ENCODE peak calls at places on chromosomes 2 and 18, in six cellular contexts. One of them, this sample, is unnamed.

GRCh38 chr2:145380436-145381017 is 860.6 kb upstream of the ZEB2 start:
- DNase-seq in A172: peak
- DNase-seq in activated CD8-positive, alpha-beta memory T cell treated with anti-CD3 and anti-CD28 coated beads for 48 hours: no peak
- DNase-seq in type B pancreatic cell: no peak
- DNase-seq in activated T-helper 1 cell treated with anti-CD3 and anti-CD28 coated beads, Interleukin-2, amount 50 U/mL, for 16 hours: no peak
- DNase-seq in naive thymus-derived CD8-positive, alpha-beta T cell: no peak
- DNase-seq in this sample: no peak

GRCh38 chr2:234162876-234163275 is 112.4 kb downstream of the SPP2 start:
- DNase-seq in A172: no peak
- DNase-seq in activated CD8-positive, alpha-beta memory T cell treated with anti-CD3 and anti-CD28 coated beads for 48 hours: no peak
- DNase-seq in type B pancreatic cell: no peak
- DNase-seq in activated T-helper 1 cell treated with anti-CD3 and anti-CD28 coated beads, Interleukin-2, amount 50 U/mL, for 16 hours: no peak
- DNase-seq in naive thymus-derived CD8-positive, alpha-beta T cell: no peak
- DNase-seq in this sample: no peak

GRCh38 chr2:114113527-114113926 is 223.6 kb downstream of the ACTR3 start:
- DNase-seq in A172: no peak
- DNase-seq in activated CD8-positive, alpha-beta memory T cell treated with anti-CD3 and anti-CD28 coated beads for 48 hours: no peak
- DNase-seq in type B pancreatic cell: no peak
- DNase-seq in activated T-helper 1 cell treated with anti-CD3 and anti-CD28 coated beads, Interleukin-2, amount 50 U/mL, for 16 hours: no peak
- DNase-seq in naive thymus-derived CD8-positive, alpha-beta T cell: no peak
- DNase-seq in this sample: no peak

GRCh38 chr2:74537140-74537539 is 7.4 kb downstream of the HTRA2 start:
- DNase-seq in A172: no peak
- DNase-seq in activated CD8-positive, alpha-beta memory T cell treated with anti-CD3 and anti-CD28 coated beads for 48 hours: no peak
- DNase-seq in type B pancreatic cell: no peak
- DNase-seq in activated T-helper 1 cell treated with anti-CD3 and anti-CD28 coated beads, Interleukin-2, amount 50 U/mL, for 16 hours: no peak
- DNase-seq in naive thymus-derived CD8-positive, alpha-beta T cell: no peak
- DNase-seq in this sample: no peak

GRCh38 chr2:30321466-30321865 is 90.1 kb downstream of the LBH start:
- DNase-seq in A172: peak
- DNase-seq in activated CD8-positive, alpha-beta memory T cell treated with anti-CD3 and anti-CD28 coated beads for 48 hours: no peak
- DNase-seq in type B pancreatic cell: no peak
- DNase-seq in activated T-helper 1 cell treated with anti-CD3 and anti-CD28 coated beads, Interleukin-2, amount 50 U/mL, for 16 hours: no peak
- DNase-seq in naive thymus-derived CD8-positive, alpha-beta T cell: no peak
- DNase-seq in this sample: no peak

GRCh38 chr18:33946322-33946721 is 278.4 kb downstream of the NOL4 start:
- DNase-seq in A172: no peak
- DNase-seq in activated CD8-positive, alpha-beta memory T cell treated with anti-CD3 and anti-CD28 coated beads for 48 hours: no peak
- DNase-seq in type B pancreatic cell: no peak
- DNase-seq in activated T-helper 1 cell treated with anti-CD3 and anti-CD28 coated beads, Interleukin-2, amount 50 U/mL, for 16 hours: no peak
- DNase-seq in naive thymus-derived CD8-positive, alpha-beta T cell: no peak
- DNase-seq in this sample: no peak

GRCh38 chr2:174106736-174107135 is 141.6 kb upstream of the SP3 start:
- DNase-seq in A172: no peak
- DNase-seq in activated CD8-positive, alpha-beta memory T cell treated with anti-CD3 and anti-CD28 coated beads for 48 hours: no peak
- DNase-seq in type B pancreatic cell: no peak
- DNase-seq in activated T-helper 1 cell treated with anti-CD3 and anti-CD28 coated beads, Interleukin-2, amount 50 U/mL, for 16 hours: no peak
- DNase-seq in naive thymus-derived CD8-positive, alpha-beta T cell: no peak
- DNase-seq in this sample: no peak

GRCh38 chr2:64367444-64367843 is 86.5 kb upstream of the LGALSL start:
- DNase-seq in A172: no peak
- DNase-seq in activated CD8-positive, alpha-beta memory T cell treated with anti-CD3 and anti-CD28 coated beads for 48 hours: no peak
- DNase-seq in type B pancreatic cell: no peak
- DNase-seq in activated T-helper 1 cell treated with anti-CD3 and anti-CD28 coated beads, Interleukin-2, amount 50 U/mL, for 16 hours: no peak
- DNase-seq in naive thymus-derived CD8-positive, alpha-beta T cell: no peak
- DNase-seq in this sample: no peak

GRCh38 chr2:80288576-80288975 is 16.0 kb downstream of the LRRTM1 start:
- DNase-seq in A172: no peak
- DNase-seq in activated CD8-positive, alpha-beta memory T cell treated with anti-CD3 and anti-CD28 coated beads for 48 hours: no peak
- DNase-seq in type B pancreatic cell: no peak
- DNase-seq in activated T-helper 1 cell treated with anti-CD3 and anti-CD28 coated beads, Interleukin-2, amount 50 U/mL, for 16 hours: no peak
- DNase-seq in naive thymus-derived CD8-positive, alpha-beta T cell: no peak
- DNase-seq in this sample: no peak

GRCh38 chr2:40150206-40150765 is 301.6 kb downstream of the SLC8A1 start:
- DNase-seq in A172: no peak
- DNase-seq in activated CD8-positive, alpha-beta memory T cell treated with anti-CD3 and anti-CD28 coated beads for 48 hours: no peak
- DNase-seq in type B pancreatic cell: no peak
- DNase-seq in activated T-helper 1 cell treated with anti-CD3 and anti-CD28 coated beads, Interleukin-2, amount 50 U/mL, for 16 hours: no peak
- DNase-seq in naive thymus-derived CD8-positive, alpha-beta T cell: no peak
- DNase-seq in this sample: no peak

GRCh38 chr2:219441451-219442205 is 7.0 kb downstream of the SPEG start:
- DNase-seq in A172: no peak
- DNase-seq in activated CD8-positive, alpha-beta memory T cell treated with anti-CD3 and anti-CD28 coated beads for 48 hours: no peak
- DNase-seq in type B pancreatic cell: no peak
- DNase-seq in activated T-helper 1 cell treated with anti-CD3 and anti-CD28 coated beads, Interleukin-2, amount 50 U/mL, for 16 hours: peak
- DNase-seq in naive thymus-derived CD8-positive, alpha-beta T cell: peak
- DNase-seq in this sample: no peak

GRCh38 chr2:187684181-187684580 is 129.9 kb upstream of the TFPI start:
- DNase-seq in A172: no peak
- DNase-seq in activated CD8-positive, alpha-beta memory T cell treated with anti-CD3 and anti-CD28 coated beads for 48 hours: no peak
- DNase-seq in type B pancreatic cell: no peak
- DNase-seq in activated T-helper 1 cell treated with anti-CD3 and anti-CD28 coated beads, Interleukin-2, amount 50 U/mL, for 16 hours: no peak
- DNase-seq in naive thymus-derived CD8-positive, alpha-beta T cell: no peak
- DNase-seq in this sample: no peak

GRCh38 chr2:48227617-48228344 is 302.2 kb upstream of the STON1 start:
- DNase-seq in A172: no peak
- DNase-seq in activated CD8-positive, alpha-beta memory T cell treated with anti-CD3 and anti-CD28 coated beads for 48 hours: no peak
- DNase-seq in type B pancreatic cell: no peak
- DNase-seq in activated T-helper 1 cell treated with anti-CD3 and anti-CD28 coated beads, Interleukin-2, amount 50 U/mL, for 16 hours: no peak
- DNase-seq in naive thymus-derived CD8-positive, alpha-beta T cell: no peak
- DNase-seq in this sample: no peak

GRCh38 chr2:130728549-130729310 is at the start of gene GPR148:
- DNase-seq in A172: no peak
- DNase-seq in activated CD8-positive, alpha-beta memory T cell treated with anti-CD3 and anti-CD28 coated beads for 48 hours: no peak
- DNase-seq in type B pancreatic cell: no peak
- DNase-seq in activated T-helper 1 cell treated with anti-CD3 and anti-CD28 coated beads, Interleukin-2, amount 50 U/mL, for 16 hours: no peak
- DNase-seq in naive thymus-derived CD8-positive, alpha-beta T cell: peak
- DNase-seq in this sample: no peak

GRCh38 chr2:233857511-233858118 is 3.3 kb upstream of the HJURP start:
- DNase-seq in A172: peak
- DNase-seq in activated CD8-positive, alpha-beta memory T cell treated with anti-CD3 and anti-CD28 coated beads for 48 hours: no peak
- DNase-seq in type B pancreatic cell: no peak
- DNase-seq in activated T-helper 1 cell treated with anti-CD3 and anti-CD28 coated beads, Interleukin-2, amount 50 U/mL, for 16 hours: peak
- DNase-seq in naive thymus-derived CD8-positive, alpha-beta T cell: peak
- DNase-seq in this sample: no peak

GRCh38 chr2:178195390-178196166 is 1.3 kb downstream of the OSBPL6 start:
- DNase-seq in A172: no peak
- DNase-seq in activated CD8-positive, alpha-beta memory T cell treated with anti-CD3 and anti-CD28 coated beads for 48 hours: no peak
- DNase-seq in type B pancreatic cell: no peak
- DNase-seq in activated T-helper 1 cell treated with anti-CD3 and anti-CD28 coated beads, Interleukin-2, amount 50 U/mL, for 16 hours: no peak
- DNase-seq in naive thymus-derived CD8-positive, alpha-beta T cell: peak
- DNase-seq in this sample: no peak

GRCh38 chr2:126949775-126950174 is 51.1 kb downstream of the TEX51 start:
- DNase-seq in A172: no peak
- DNase-seq in activated CD8-positive, alpha-beta memory T cell treated with anti-CD3 and anti-CD28 coated beads for 48 hours: no peak
- DNase-seq in type B pancreatic cell: no peak
- DNase-seq in activated T-helper 1 cell treated with anti-CD3 and anti-CD28 coated beads, Interleukin-2, amount 50 U/mL, for 16 hours: no peak
- DNase-seq in naive thymus-derived CD8-positive, alpha-beta T cell: no peak
- DNase-seq in this sample: no peak

GRCh38 chr2:234203135-234203984 is 152.9 kb downstream of the SPP2 start:
- DNase-seq in A172: peak
- DNase-seq in activated CD8-positive, alpha-beta memory T cell treated with anti-CD3 and anti-CD28 coated beads for 48 hours: no peak
- DNase-seq in type B pancreatic cell: no peak
- DNase-seq in activated T-helper 1 cell treated with anti-CD3 and anti-CD28 coated beads, Interleukin-2, amount 50 U/mL, for 16 hours: no peak
- DNase-seq in naive thymus-derived CD8-positive, alpha-beta T cell: no peak
- DNase-seq in this sample: no peak

GRCh38 chr18:77055429-77056310 is 76.9 kb downstream of the MBP start:
- DNase-seq in A172: no peak
- DNase-seq in activated CD8-positive, alpha-beta memory T cell treated with anti-CD3 and anti-CD28 coated beads for 48 hours: no peak
- DNase-seq in type B pancreatic cell: no peak
- DNase-seq in activated T-helper 1 cell treated with anti-CD3 and anti-CD28 coated beads, Interleukin-2, amount 50 U/mL, for 16 hours: no peak
- DNase-seq in naive thymus-derived CD8-positive, alpha-beta T cell: no peak
- DNase-seq in this sample: no peak

GRCh38 chr2:233101826-233102225 is 41.7 kb downstream of the INPP5D start:
- DNase-seq in A172: no peak
- DNase-seq in activated CD8-positive, alpha-beta memory T cell treated with anti-CD3 and anti-CD28 coated beads for 48 hours: no peak
- DNase-seq in type B pancreatic cell: no peak
- DNase-seq in activated T-helper 1 cell treated with anti-CD3 and anti-CD28 coated beads, Interleukin-2, amount 50 U/mL, for 16 hours: no peak
- DNase-seq in naive thymus-derived CD8-positive, alpha-beta T cell: no peak
- DNase-seq in this sample: no peak

GRCh38 chr2:109322111-109322510 is 193.1 kb downstream of the SH3RF3 start:
- DNase-seq in A172: peak
- DNase-seq in activated CD8-positive, alpha-beta memory T cell treated with anti-CD3 and anti-CD28 coated beads for 48 hours: no peak
- DNase-seq in type B pancreatic cell: no peak
- DNase-seq in activated T-helper 1 cell treated with anti-CD3 and anti-CD28 coated beads, Interleukin-2, amount 50 U/mL, for 16 hours: no peak
- DNase-seq in naive thymus-derived CD8-positive, alpha-beta T cell: no peak
- DNase-seq in this sample: peak

GRCh38 chr2:231396058-231396821 is 730 bp downstream of the B3GNT7 start:
- DNase-seq in A172: no peak
- DNase-seq in activated CD8-positive, alpha-beta memory T cell treated with anti-CD3 and anti-CD28 coated beads for 48 hours: no peak
- DNase-seq in type B pancreatic cell: no peak
- DNase-seq in activated T-helper 1 cell treated with anti-CD3 and anti-CD28 coated beads, Interleukin-2, amount 50 U/mL, for 16 hours: no peak
- DNase-seq in naive thymus-derived CD8-positive, alpha-beta T cell: no peak
- DNase-seq in this sample: no peak

GRCh38 chr2:185640588-185640987 is 98.0 kb upstream of the FSIP2 start:
- DNase-seq in A172: no peak
- DNase-seq in activated CD8-positive, alpha-beta memory T cell treated with anti-CD3 and anti-CD28 coated beads for 48 hours: no peak
- DNase-seq in type B pancreatic cell: no peak
- DNase-seq in activated T-helper 1 cell treated with anti-CD3 and anti-CD28 coated beads, Interleukin-2, amount 50 U/mL, for 16 hours: no peak
- DNase-seq in naive thymus-derived CD8-positive, alpha-beta T cell: no peak
- DNase-seq in this sample: no peak

GRCh38 chr18:71242981-71243380 is 954.1 kb downstream of the SOCS6 start:
- DNase-seq in A172: no peak
- DNase-seq in activated CD8-positive, alpha-beta memory T cell treated with anti-CD3 and anti-CD28 coated beads for 48 hours: no peak
- DNase-seq in type B pancreatic cell: no peak
- DNase-seq in activated T-helper 1 cell treated with anti-CD3 and anti-CD28 coated beads, Interleukin-2, amount 50 U/mL, for 16 hours: no peak
- DNase-seq in naive thymus-derived CD8-positive, alpha-beta T cell: no peak
- DNase-seq in this sample: no peak

GRCh38 chr2:217248312-217248935 is 388.6 kb upstream of the TNP1 start:
- DNase-seq in A172: no peak
- DNase-seq in activated CD8-positive, alpha-beta memory T cell treated with anti-CD3 and anti-CD28 coated beads for 48 hours: no peak
- DNase-seq in type B pancreatic cell: no peak
- DNase-seq in activated T-helper 1 cell treated with anti-CD3 and anti-CD28 coated beads, Interleukin-2, amount 50 U/mL, for 16 hours: no peak
- DNase-seq in naive thymus-derived CD8-positive, alpha-beta T cell: no peak
- DNase-seq in this sample: peak

GRCh38 chr2:9378433-9379371 is 44.6 kb downstream of the ITGB1BP1 start:
- DNase-seq in A172: peak
- DNase-seq in activated CD8-positive, alpha-beta memory T cell treated with anti-CD3 and anti-CD28 coated beads for 48 hours: no peak
- DNase-seq in type B pancreatic cell: no peak
- DNase-seq in activated T-helper 1 cell treated with anti-CD3 and anti-CD28 coated beads, Interleukin-2, amount 50 U/mL, for 16 hours: no peak
- DNase-seq in naive thymus-derived CD8-positive, alpha-beta T cell: no peak
- DNase-seq in this sample: no peak

GRCh38 chr2:6648656-6649247 is 217.0 kb downstream of the CMPK2 start:
- DNase-seq in A172: no peak
- DNase-seq in activated CD8-positive, alpha-beta memory T cell treated with anti-CD3 and anti-CD28 coated beads for 48 hours: no peak
- DNase-seq in type B pancreatic cell: no peak
- DNase-seq in activated T-helper 1 cell treated with anti-CD3 and anti-CD28 coated beads, Interleukin-2, amount 50 U/mL, for 16 hours: no peak
- DNase-seq in naive thymus-derived CD8-positive, alpha-beta T cell: no peak
- DNase-seq in this sample: no peak

GRCh38 chr2:41992700-41993070 is 55.1 kb upstream of the PKDCC start:
- DNase-seq in A172: no peak
- DNase-seq in activated CD8-positive, alpha-beta memory T cell treated with anti-CD3 and anti-CD28 coated beads for 48 hours: no peak
- DNase-seq in type B pancreatic cell: no peak
- DNase-seq in activated T-helper 1 cell treated with anti-CD3 and anti-CD28 coated beads, Interleukin-2, amount 50 U/mL, for 16 hours: no peak
- DNase-seq in naive thymus-derived CD8-positive, alpha-beta T cell: no peak
- DNase-seq in this sample: no peak

GRCh38 chr2:46724107-46724506 is 191.5 kb downstream of the MCFD2 start:
- DNase-seq in A172: no peak
- DNase-seq in activated CD8-positive, alpha-beta memory T cell treated with anti-CD3 and anti-CD28 coated beads for 48 hours: no peak
- DNase-seq in type B pancreatic cell: no peak
- DNase-seq in activated T-helper 1 cell treated with anti-CD3 and anti-CD28 coated beads, Interleukin-2, amount 50 U/mL, for 16 hours: no peak
- DNase-seq in naive thymus-derived CD8-positive, alpha-beta T cell: no peak
- DNase-seq in this sample: no peak

GRCh38 chr2:230068658-230069080 is at the start of gene SLC16A14:
- DNase-seq in A172: no peak
- DNase-seq in activated CD8-positive, alpha-beta memory T cell treated with anti-CD3 and anti-CD28 coated beads for 48 hours: no peak
- DNase-seq in type B pancreatic cell: no peak
- DNase-seq in activated T-helper 1 cell treated with anti-CD3 and anti-CD28 coated beads, Interleukin-2, amount 50 U/mL, for 16 hours: no peak
- DNase-seq in naive thymus-derived CD8-positive, alpha-beta T cell: peak
- DNase-seq in this sample: peak

GRCh38 chr2:150735894-150736498 is 248.5 kb upstream of the RND3 start:
- DNase-seq in A172: no peak
- DNase-seq in activated CD8-positive, alpha-beta memory T cell treated with anti-CD3 and anti-CD28 coated beads for 48 hours: no peak
- DNase-seq in type B pancreatic cell: no peak
- DNase-seq in activated T-helper 1 cell treated with anti-CD3 and anti-CD28 coated beads, Interleukin-2, amount 50 U/mL, for 16 hours: no peak
- DNase-seq in naive thymus-derived CD8-positive, alpha-beta T cell: no peak
- DNase-seq in this sample: no peak

GRCh38 chr18:9614401-9615279 is at the start of gene PPP4R1:
- DNase-seq in A172: peak
- DNase-seq in activated CD8-positive, alpha-beta memory T cell treated with anti-CD3 and anti-CD28 coated beads for 48 hours: peak
- DNase-seq in type B pancreatic cell: peak
- DNase-seq in activated T-helper 1 cell treated with anti-CD3 and anti-CD28 coated beads, Interleukin-2, amount 50 U/mL, for 16 hours: peak
- DNase-seq in naive thymus-derived CD8-positive, alpha-beta T cell: peak
- DNase-seq in this sample: peak

GRCh38 chr2:232543491-232543890 is 4.0 kb downstream of the CHRNG start:
- DNase-seq in A172: no peak
- DNase-seq in activated CD8-positive, alpha-beta memory T cell treated with anti-CD3 and anti-CD28 coated beads for 48 hours: no peak
- DNase-seq in type B pancreatic cell: no peak
- DNase-seq in activated T-helper 1 cell treated with anti-CD3 and anti-CD28 coated beads, Interleukin-2, amount 50 U/mL, for 16 hours: no peak
- DNase-seq in naive thymus-derived CD8-positive, alpha-beta T cell: no peak
- DNase-seq in this sample: no peak

GRCh38 chr2:47569658-47570398 is 166.9 kb downstream of the MSH2 start:
- DNase-seq in A172: no peak
- DNase-seq in activated CD8-positive, alpha-beta memory T cell treated with anti-CD3 and anti-CD28 coated beads for 48 hours: no peak
- DNase-seq in type B pancreatic cell: no peak
- DNase-seq in activated T-helper 1 cell treated with anti-CD3 and anti-CD28 coated beads, Interleukin-2, amount 50 U/mL, for 16 hours: no peak
- DNase-seq in naive thymus-derived CD8-positive, alpha-beta T cell: no peak
- DNase-seq in this sample: no peak

GRCh38 chr18:1048048-1048447 is 143.4 kb downstream of the ADCYAP1 start:
- DNase-seq in A172: peak
- DNase-seq in activated CD8-positive, alpha-beta memory T cell treated with anti-CD3 and anti-CD28 coated beads for 48 hours: no peak
- DNase-seq in type B pancreatic cell: no peak
- DNase-seq in activated T-helper 1 cell treated with anti-CD3 and anti-CD28 coated beads, Interleukin-2, amount 50 U/mL, for 16 hours: no peak
- DNase-seq in naive thymus-derived CD8-positive, alpha-beta T cell: no peak
- DNase-seq in this sample: no peak